ENCODE peak calls at places on chromosomes 2 and 18, in four cellular contexts. O is endodermal cell, U is OCI-LY7, E is uterus. V is an unnamed sample.
A peak's percentile ranks its signal among the peaks of the same experiment; 100 is the strongest.

GRCh38 chr2:68889500-68889899 is 18.3 kb upstream of the BMP10 start:
- DNase-seq in O (no peak), U (no peak), E (no peak), V (no peak)

GRCh38 chr2:190432567-190433231 is 24.5 kb downstream of the MFSD6 start:
- DNase-seq in O (no peak), U (no peak), E (no peak), V (no peak)

GRCh38 chr2:68318686-68319396 is 908 bp downstream of the CNRIP1 start:
- DNase-seq in O (no peak), U (no peak), E (peak; percentile 25), V (peak; percentile 74)

GRCh38 chr2:109440507-109441156 is 173.1 kb downstream of the SEPTIN10 start:
- DNase-seq in O (peak; percentile 28), U (no peak), E (peak; percentile 3), V (peak; percentile 74)

GRCh38 chr2:109398616-109399015 is 215.2 kb downstream of the SEPTIN10 start:
- DNase-seq in O (no peak), U (no peak), E (no peak), V (no peak)

GRCh38 chr2:101234169-101234938 is 18.3 kb upstream of the CNOT11 start:
- DNase-seq in O (no peak), U (no peak), E (no peak), V (no peak)

GRCh38 chr2:232336241-232336736 is 42.3 kb upstream of the ALPP start:
- DNase-seq in O (peak; percentile 46), U (no peak), E (peak; percentile 6), V (no peak)

GRCh38 chr2:233430091-233430490 is 75.8 kb downstream of the DGKD start:
- DNase-seq in O (no peak), U (no peak), E (no peak), V (no peak)

GRCh38 chr2:186348200-186348599 is 137.9 kb upstream of the ZC3H15 start:
- DNase-seq in O (no peak), U (no peak), E (no peak), V (no peak)

GRCh38 chr2:189521686-189522434 is 58.7 kb downstream of the SLC40A1 start:
- DNase-seq in O (no peak), U (no peak), E (no peak), V (no peak)

GRCh38 chr2:108579631-108580030 is 45.4 kb downstream of the LIMS1 start:
- DNase-seq in O (no peak), U (no peak), E (no peak), V (no peak)

GRCh38 chr18:3216987-3217386 is 2.8 kb downstream of the MYOM1 start:
- DNase-seq in O (no peak), U (no peak), E (no peak), V (no peak)

GRCh38 chr18:11320981-11321380 is 171.6 kb upstream of the PIEZO2 start:
- DNase-seq in O (no peak), U (no peak), E (no peak), V (no peak)

GRCh38 chr2:70448041-70448440 is 105.6 kb downstream of the TGFA start:
- DNase-seq in O (no peak), U (no peak), E (no peak), V (no peak)

DNA sequence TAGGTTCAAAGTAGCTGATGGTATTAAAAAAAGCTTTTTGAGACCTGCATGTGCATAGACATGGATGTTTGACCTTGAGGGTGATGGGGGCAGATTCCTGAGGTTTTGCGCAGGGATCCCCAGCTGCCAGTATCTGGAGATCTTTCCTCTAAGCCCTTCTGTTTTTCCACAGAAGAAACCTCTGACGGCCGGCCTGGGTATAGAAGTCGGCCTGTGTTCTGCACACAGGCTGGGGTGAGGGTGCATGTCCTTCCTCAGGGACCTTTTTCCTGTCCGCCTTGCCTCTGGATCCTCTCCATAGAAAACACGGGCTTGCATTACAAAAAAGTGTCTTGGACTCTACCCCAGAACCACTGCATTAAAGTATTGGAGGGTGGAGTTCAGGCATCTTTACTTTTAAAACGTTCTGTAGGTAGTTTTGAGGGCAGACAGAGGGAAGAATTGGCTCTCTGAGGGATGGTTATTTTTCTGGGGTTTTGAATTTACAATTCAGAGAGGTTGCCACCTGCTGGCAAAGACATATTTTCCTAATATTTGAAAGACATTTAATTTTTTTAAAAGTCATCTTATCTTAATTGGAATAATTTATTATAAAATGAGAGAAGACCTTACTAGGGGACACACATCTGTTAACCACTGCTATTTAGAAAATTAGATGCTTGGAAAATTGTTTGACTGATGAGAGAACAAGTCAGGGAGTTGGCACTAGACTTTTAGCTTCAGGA is 350.6 kb downstream of the DCDC2C start:
- DNase-seq in O (no peak), U (no peak), E (no peak), V (no peak)
- TF ChIP-seq CTCF in O (peak; percentile 20), U (peak; percentile 61), E (no peak), V (no peak)

GRCh38 chr2:176136375-176137248 is 7.1 kb downstream of the HOXD8 start:
- DNase-seq in O (peak; percentile 74), U (no peak), E (peak; percentile 80), V (no peak)
- H3K4me3 ChIP-seq in O (peak overlapping the region; percentile 79), U (no peak overlapping the region), E (peak overlapping the region; percentile 85), V (peak overlapping the region; percentile 76)

GRCh38 chr2:208978966-208979365 is 444.9 kb upstream of the MAP2 start:
- DNase-seq in O (no peak), U (no peak), E (no peak), V (no peak)
- TF ChIP-seq CTCF in O (no peak), U (no peak), E (no peak), V (no peak)

GRCh38 chr2:113892004-113892740 is 2.3 kb downstream of the ACTR3 start:
- DNase-seq in O (no peak), U (no peak), E (no peak), V (no peak)
- H3K4me3 ChIP-seq in O (peak overlapping the region; percentile 92), U (peak overlapping the region; percentile 82), E (no peak overlapping the region), V (peak overlapping the region; percentile 98)

GRCh38 chr2:27973592-27973991 is 83.1 kb downstream of the BABAM2 start:
- DNase-seq in O (no peak), U (no peak), E (no peak), V (no peak)
- TF ChIP-seq CTCF in O (peak; percentile 56), U (no peak), E (peak; percentile 7), V (no peak)

DNA sequence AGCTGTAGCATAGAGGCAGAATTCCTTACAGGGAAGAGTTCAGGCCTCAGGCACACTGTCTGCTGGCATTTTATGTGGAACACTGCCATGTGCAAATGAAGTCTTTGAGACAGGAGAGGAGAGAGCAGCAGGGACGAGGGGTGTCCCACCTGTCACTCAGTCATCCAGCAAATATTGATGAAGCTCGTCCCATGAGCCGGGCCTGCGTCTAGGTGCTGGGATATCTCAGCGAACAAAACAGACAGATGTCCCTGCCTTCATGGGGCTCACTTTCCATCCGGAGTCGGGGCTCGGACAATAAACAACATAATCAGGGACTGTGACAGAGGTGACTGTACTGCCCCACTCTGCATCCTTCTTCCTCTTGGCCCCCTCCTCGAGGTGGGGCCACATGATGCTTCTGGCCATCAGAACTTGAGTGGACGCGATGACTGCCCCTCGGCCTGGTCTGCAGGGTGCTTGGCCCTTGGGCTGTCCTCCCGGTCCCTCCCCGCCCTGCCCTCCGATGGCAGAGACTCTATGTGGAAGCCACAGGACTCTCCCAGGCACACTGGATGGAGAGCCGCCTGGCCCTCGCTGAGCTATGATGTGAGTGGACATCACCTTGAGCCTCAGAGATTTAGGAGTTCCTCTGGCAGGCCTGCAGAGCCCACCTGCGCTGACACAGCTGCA is 78.8 kb downstream of the MBP start:
- DNase-seq in O (no peak), U (no peak), E (no peak), V (no peak)
- H3K4me3 ChIP-seq in O (no peak overlapping the region), U (peak overlapping the region; percentile 49), E (no peak overlapping the region), V (peak overlapping the region; percentile 13)

DNA sequence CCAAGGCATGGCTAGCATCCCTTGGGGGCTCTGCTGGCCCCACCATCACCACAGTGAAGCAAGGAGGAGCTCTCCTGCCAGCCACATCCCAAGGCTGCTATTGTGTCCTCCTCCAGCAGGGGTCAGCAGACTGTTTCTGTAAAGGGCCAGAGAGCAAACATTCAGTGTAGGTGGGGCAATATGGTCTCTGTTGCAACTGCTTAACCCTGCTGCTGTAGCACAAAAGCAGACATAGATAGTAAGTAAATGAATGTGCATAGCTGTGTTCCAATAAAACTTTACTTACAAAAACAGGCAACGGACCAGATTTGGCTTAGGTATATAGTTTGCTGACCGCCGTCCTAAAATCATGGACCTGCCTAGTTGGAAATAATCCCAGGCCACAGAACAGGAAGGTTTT is 36.4 kb upstream of the ZBTB7C start:
- DNase-seq in O (peak; percentile 96), U (peak; percentile 56), E (peak; percentile 56), V (no peak)
- TF ChIP-seq CTCF in O (peak; percentile 95), U (peak; percentile 78), E (peak; percentile 57), V (peak; percentile 69)

GRCh38 chr2:241844066-241844728 is 14.5 kb downstream of the PDCD1 start:
- DNase-seq in O (peak; percentile 81), U (no peak), E (peak; percentile 62), V (peak; percentile 82)

GRCh38 chr2:241843321-241844065 is 15.2 kb downstream of the PDCD1 start:
- DNase-seq in O (peak; percentile 46), U (no peak), E (no peak), V (peak; percentile 73)

GRCh38 chr2:241842620-241843211 is 16.0 kb downstream of the PDCD1 start:
- DNase-seq in O (peak; percentile 61), U (no peak), E (no peak), V (peak; percentile 79)

GRCh38 chr2:241846406-241846805 is 12.3 kb downstream of the PDCD1 start:
- DNase-seq in O (peak; percentile 14), U (no peak), E (no peak), V (no peak)

GRCh38 chr2:241844831-241845578 is 13.7 kb downstream of the PDCD1 start:
- DNase-seq in O (peak; percentile 38), U (no peak), E (peak; percentile 16), V (no peak)
- H3K4me3 ChIP-seq in O (no peak overlapping the region), U (no peak overlapping the region), E (no peak overlapping the region), V (peak overlapping the region; percentile 75)

V was measured in coronary artery.